ENCODE peak calls at places on chromosome 11, in six cellular contexts. N is mesenchymal stem cell, D is IMR-90, M is endothelial cell of umbilical vein, J is HCT116, L is H9. F is an unnamed sample.

GRCh38 chr11:128718064-128718463 is 24.2 kb downstream of the FLI1 start:
- DNase-seq in N (no peak), D (no peak), M (no peak), J (no peak), L (no peak), F (no peak)

GRCh38 chr11:2591805-2592204 is 108.0 kb downstream of the KCNQ1OT1 start:
- DNase-seq in N (no peak), D (no peak), M (no peak), J (no peak), L (peak; percentile 23), F (no peak)

GRCh38 chr11:4063348-4063747 is 31.3 kb upstream of the RRM1 start:
- DNase-seq in N (no peak), D (peak; percentile 38), M (no peak), J (no peak), L (no peak), F (peak; percentile 64)

GRCh38 chr11:14029415-14029814 is 66.9 kb downstream of the SPON1 start:
- DNase-seq in N (no peak), D (no peak), M (no peak), J (no peak), L (peak; percentile 77), F (no peak)

GRCh38 chr11:123505546-123506299 is 75.7 kb downstream of the GRAMD1B start:
- DNase-seq in N (no peak), D (no peak), M (no peak), J (no peak), L (peak; percentile 79), F (no peak)

GRCh38 chr11:125886997-125887372 is 483 bp upstream of the HYLS1 start:
- DNase-seq in N (no peak), D (no peak), M (no peak), J (no peak), L (peak; percentile 67), F (peak; percentile 63)

GRCh38 chr11:13169709-13170108 is 107.9 kb upstream of the BMAL1 start:
- DNase-seq in N (peak; percentile 65), D (peak; percentile 94), M (peak; percentile 48), J (peak; percentile 48), L (no peak), F (peak; percentile 85)

GRCh38 chr11:66556086-66556485 is 9.4 kb downstream of the ACTN3 start:
- DNase-seq in N (no peak), D (no peak), M (no peak), J (no peak), L (no peak), F (no peak)

GRCh38 chr11:46200537-46201281 is 76.8 kb upstream of the CREB3L1 start:
- DNase-seq in N (no peak), D (peak; percentile 7), M (no peak), J (no peak), L (no peak), F (peak; percentile 61)

GRCh38 chr11:36356201-36356600 is 60.1 kb downstream of the PRR5L start:
- DNase-seq in N (no peak), D (no peak), M (no peak), J (no peak), L (no peak), F (no peak)

GRCh38 chr11:37572491-37573171 is 974.6 kb upstream of the RAG2 start:
- DNase-seq in N (no peak), D (no peak), M (no peak), J (no peak), L (no peak), F (no peak)

GRCh38 chr11:33895752-33896137 is 3.9 kb upstream of the LMO2 start:
- DNase-seq in N (no peak), D (no peak), M (no peak), J (no peak), L (no peak), F (no peak)

GRCh38 chr11:67041602-67042001 is 15.0 kb upstream of the RHOD start:
- DNase-seq in N (no peak), D (no peak), M (no peak), J (no peak), L (no peak), F (no peak)

GRCh38 chr11:34938621-34939020 is 22.2 kb downstream of the PDHX start:
- DNase-seq in N (no peak), D (no peak), M (no peak), J (no peak), L (no peak), F (no peak)

GRCh38 chr11:61113209-61113608 is 10.9 kb downstream of the CD5 start:
- DNase-seq in N (no peak), D (no peak), M (no peak), J (no peak), L (no peak), F (no peak)

GRCh38 chr11:104095791-104096190 is 59.4 kb downstream of the DDI1 start:
- DNase-seq in N (no peak), D (no peak), M (no peak), J (no peak), L (no peak), F (no peak)

GRCh38 chr11:40183073-40184064 is 1276.1 kb downstream of the LRRC4C start:
- DNase-seq in N (no peak), D (no peak), M (no peak), J (no peak), L (no peak), F (no peak)

GRCh38 chr11:46693597-46694012 is 6.8 kb downstream of the ARHGAP1 start:
- DNase-seq in N (peak; percentile 77), D (peak; percentile 22), M (no peak), J (no peak), L (no peak), F (no peak)

GRCh38 chr11:86508604-86509471 is 134.2 kb downstream of the CCDC81 start:
- DNase-seq in N (no peak), D (peak; percentile 30), M (no peak), J (no peak), L (no peak), F (peak; percentile 92)

GRCh38 chr11:46363455-46363920 is 16.2 kb downstream of the DGKZ start:
- DNase-seq in N (peak; percentile 62), D (peak; percentile 33), M (peak; percentile 55), J (peak; percentile 52), L (no peak), F (peak; percentile 89)

GRCh38 chr11:39177678-39178077 is 2281.8 kb downstream of the LRRC4C start:
- DNase-seq in N (no peak), D (no peak), M (no peak), J (no peak), L (no peak), F (no peak)

GRCh38 chr11:70517996-70518907 is 119.9 kb downstream of the CTTN start:
- DNase-seq in N (peak; percentile 84), D (peak; percentile 64), M (no peak), J (no peak), L (peak; percentile 42), F (peak; percentile 56)

GRCh38 chr11:92550871-92551270 is 326.3 kb downstream of the FAT3 start:
- DNase-seq in N (no peak), D (no peak), M (no peak), J (no peak), L (no peak), F (no peak)

GRCh38 chr11:62012451-62013265 is 45.2 kb upstream of the FTH1 start:
- DNase-seq in N (peak; percentile 31), D (peak; percentile 42), M (no peak), J (no peak), L (no peak), F (peak; percentile 94)

GRCh38 chr11:131696584-131697120 is 326.2 kb downstream of the NTM start:
- DNase-seq in N (no peak), D (no peak), M (no peak), J (no peak), L (no peak), F (no peak)

GRCh38 chr11:60128376-60128775 is 39.9 kb downstream of the MS4A2 start:
- DNase-seq in N (no peak), D (no peak), M (no peak), J (no peak), L (no peak), F (no peak)

GRCh38 chr11:77111277-77111676 is 8.6 kb downstream of the OMP start:
- DNase-seq in N (no peak), D (peak; percentile 18), M (no peak), J (no peak), L (no peak), F (peak; percentile 78)

GRCh38 chr11:22920939-22921565 is 60.8 kb upstream of the CCDC179 start:
- DNase-seq in N (peak; percentile 69), D (peak; percentile 76), M (peak; percentile 65), J (no peak), L (peak; percentile 51), F (peak; percentile 64)

GRCh38 chr11:129115652-129116585 is 76.2 kb downstream of the ARHGAP32 start:
- DNase-seq in N (peak; percentile 85), D (peak; percentile 78), M (peak; percentile 2), J (peak; percentile 23), L (no peak), F (peak; percentile 80)

GRCh38 chr11:105389952-105390351 is 219.9 kb upstream of the GRIA4 start:
- DNase-seq in N (no peak), D (no peak), M (no peak), J (no peak), L (peak; percentile 77), F (no peak)

GRCh38 chr11:109940816-109941215 is 152.4 kb upstream of the ZC3H12C start:
- DNase-seq in N (peak; percentile 97), D (peak; percentile 97), M (peak; percentile 11), J (peak; percentile 39), L (no peak), F (peak; percentile 97)

GRCh38 chr11:114211444-114212122 is 84.6 kb upstream of the NNMT start:
- DNase-seq in N (no peak), D (no peak), M (no peak), J (no peak), L (no peak), F (no peak)

GRCh38 chr11:130606181-130606580 is 157.7 kb downstream of the ADAMTS15 start:
- DNase-seq in N (no peak), D (no peak), M (no peak), J (no peak), L (no peak), F (peak; percentile 80)
- H2AFZ ChIP-seq in N (no peak overlapping the region), D (no peak overlapping the region), M (no peak overlapping the region), J (no peak overlapping the region), L (no peak overlapping the region), F (no peak overlapping the region)

GRCh38 chr11:65470433-65470832 is 28.4 kb upstream of the MALAT1 start:
- DNase-seq in N (peak; percentile 51), D (no peak), M (no peak), J (no peak), L (no peak), F (no peak)
- H3K4me2 ChIP-seq in N (no peak overlapping the region), D (no peak overlapping the region), M (no peak overlapping the region), J (peak overlapping the region; percentile 73), L (no peak overlapping the region), F (no peak overlapping the region)

GRCh38 chr11:72647882-72648281 is 26.3 kb downstream of the PDE2A start:
- DNase-seq in N (no peak), D (no peak), M (no peak), J (no peak), L (no peak), F (no peak)
- H3K27ac ChIP-seq in N (no peak overlapping the region), D (no peak overlapping the region), M (no peak overlapping the region), J (no peak overlapping the region), L (no peak overlapping the region), F (no peak overlapping the region)

GRCh38 chr11:96317576-96317975 is 25.4 kb downstream of the MAML2 start:
- DNase-seq in N (no peak), D (no peak), M (no peak), J (no peak), L (no peak), F (no peak)
- H2AFZ ChIP-seq in N (no peak overlapping the region), D (no peak overlapping the region), M (no peak overlapping the region), J (no peak overlapping the region), L (no peak overlapping the region), F (no peak overlapping the region)